ENCODE peak calls at places on chromosomes 1 and 21, in seven cellular contexts. J, O, X, K, U, W and B are unnamed samples.
A peak's percentile ranks its signal among the peaks of the same experiment; 100 is the strongest.

GRCh38 chr1:71196685-71197084 is 115.8 kb upstream of the ZRANB2 start:
- DNase-seq in X (no peak), O (no peak), K (no peak), U (peak; percentile 4), J (no peak), W (peak; percentile 60), B (peak; percentile 52)

GRCh38 chr1:87174726-87175237 is 153.9 kb upstream of the LMO4 start:
- DNase-seq in O (no peak), K (no peak), X (no peak), J (no peak), W (no peak), U (no peak), B (no peak)

GRCh38 chr1:19427087-19427781 is 58.1 kb downstream of the CAPZB start:
- DNase-seq in O (no peak), J (no peak), K (no peak), W (no peak), U (no peak), X (no peak), B (no peak)

GRCh38 chr1:82934069-82934468 is 1064.9 kb downstream of the TTLL7 start:
- DNase-seq in O (no peak), W (no peak), K (no peak), U (no peak), J (no peak), X (peak; percentile 36), B (no peak)

GRCh38 chr1:181508486-181509165 is 25.3 kb downstream of the CACNA1E start:
- DNase-seq in W (no peak), U (no peak), J (no peak), K (no peak), O (no peak), X (no peak), B (no peak)

GRCh38 chr1:194366705-194367104 is 1180.3 kb upstream of the B3GALT2 start:
- DNase-seq in O (no peak), W (no peak), K (no peak), U (no peak), J (no peak), X (no peak), B (no peak)

GRCh38 chr1:201906336-201906735 is 17.6 kb downstream of the SHISA4 start:
- DNase-seq in U (no peak), K (no peak), O (no peak), J (no peak), X (no peak), W (no peak), B (no peak)

GRCh38 chr1:228281631-228282328 is 73.9 kb downstream of the OBSCN start:
- DNase-seq in W (no peak), X (no peak), K (no peak), U (no peak), O (peak; percentile 21), J (no peak), B (peak; percentile 6)

GRCh38 chr21:46142581-46143473 is 12.6 kb downstream of the FTCD start:
- DNase-seq in W (no peak), U (no peak), K (no peak), J (no peak), O (no peak), X (no peak), B (no peak)

GRCh38 chr1:183039985-183040447 is 16.8 kb downstream of the LAMC1 start:
- DNase-seq in K (no peak), U (peak; percentile 85), O (no peak), W (no peak), X (no peak), J (peak; percentile 80), B (peak; percentile 54)

GRCh38 chr1:221515496-221515895 is 226.4 kb downstream of the DUSP10 start:
- DNase-seq in U (no peak), X (no peak), K (no peak), J (no peak), W (no peak), O (no peak), B (no peak)

GRCh38 chr1:9439074-9439761 is 100.0 kb upstream of the SLC25A33 start:
- DNase-seq in W (no peak), U (no peak), K (no peak), O (no peak), J (no peak), X (no peak), B (no peak)

GRCh38 chr1:36143424-36143823 is 5.9 kb downstream of the TRAPPC3 start:
- DNase-seq in J (no peak), O (no peak), X (no peak), W (no peak), K (no peak), U (no peak), B (no peak)